ENCODE peak calls at places on chromosomes 12 and 14, in nine cellular contexts. M is uterus, Q is ovary, E is thoracic aorta, Y is Panc1, F is esophagus squamous epithelium, T is SK-N-SH, N is left lung, D is testis. I is an unnamed sample.

GRCh38 chr14:78982551-78982950 is 812.4 kb downstream of the NRXN3 start:
- DNase-seq in M (no peak), Y (no peak), F (no peak), T (no peak), N (no peak), D (no peak), E (no peak), Q (no peak), I (no peak)

GRCh38 chr12:123062682-123063426 is 82.4 kb downstream of the ARL6IP4 start:
- DNase-seq in F (no peak), D (peak; percentile 72), Y (no peak), N (no peak), M (no peak), Q (peak; percentile 67), E (peak; percentile 42), T (no peak), I (peak; percentile 56)

GRCh38 chr12:127926004-127926403 is 341.0 kb upstream of the TMEM132C start:
- DNase-seq in Y (no peak), F (no peak), E (no peak), Q (peak; percentile 33), T (peak; percentile 31), M (no peak), N (no peak), D (peak; percentile 66), I (no peak)

GRCh38 chr12:68175566-68176033 is 16.1 kb upstream of the IFNG start:
- DNase-seq in Y (no peak), T (no peak), Q (no peak), M (no peak), E (no peak), D (no peak), F (no peak), N (no peak), I (no peak)

GRCh38 chr14:62117718-62118164 is 355.5 kb downstream of the SNAPC1 start:
- DNase-seq in E (no peak), M (no peak), Y (no peak), N (no peak), D (no peak), Q (no peak), T (no peak), F (no peak), I (no peak)

GRCh38 chr14:104075530-104076151 is 9.9 kb upstream of the ASPG start:
- DNase-seq in E (no peak), Y (no peak), F (no peak), Q (no peak), D (no peak), M (no peak), N (no peak), T (peak; percentile 32), I (no peak)

GRCh38 chr12:55736780-55737580 is 5.9 kb upstream of the GDF11 start:
- DNase-seq in N (peak; percentile 86), T (peak; percentile 65), M (no peak), E (no peak), F (no peak), Q (peak; percentile 66), D (peak; percentile 82), Y (peak; percentile 59), I (peak; percentile 72)

GRCh38 chr14:98173291-98173690 is 1098.7 kb downstream of the BCL11B start:
- DNase-seq in N (no peak), D (no peak), M (no peak), Y (no peak), T (no peak), E (no peak), Q (no peak), F (no peak), I (no peak)

GRCh38 chr12:107864235-107864634 is 89.7 kb downstream of the ASCL4 start:
- DNase-seq in F (no peak), T (peak; percentile 68), N (peak; percentile 73), M (no peak), D (no peak), E (no peak), Q (no peak), Y (no peak), I (no peak)

GRCh38 chr12:69401940-69402339 is 42.4 kb downstream of the YEATS4 start:
- DNase-seq in T (no peak), D (no peak), F (no peak), N (no peak), Q (no peak), Y (no peak), M (no peak), E (no peak), I (peak; percentile 25)

GRCh38 chr14:104731249-104731924 is 7.4 kb downstream of the ADSS1 start:
- DNase-seq in F (no peak), E (no peak), Y (no peak), Q (no peak), T (peak; percentile 75), N (no peak), D (no peak), M (no peak), I (peak; percentile 9)

GRCh38 chr12:123363385-123363742 is 1.3 kb downstream of the SBNO1 start:
- DNase-seq in M (no peak), F (no peak), D (no peak), Y (no peak), T (peak; percentile 31), N (no peak), E (no peak), Q (no peak), I (no peak)

DNA sequence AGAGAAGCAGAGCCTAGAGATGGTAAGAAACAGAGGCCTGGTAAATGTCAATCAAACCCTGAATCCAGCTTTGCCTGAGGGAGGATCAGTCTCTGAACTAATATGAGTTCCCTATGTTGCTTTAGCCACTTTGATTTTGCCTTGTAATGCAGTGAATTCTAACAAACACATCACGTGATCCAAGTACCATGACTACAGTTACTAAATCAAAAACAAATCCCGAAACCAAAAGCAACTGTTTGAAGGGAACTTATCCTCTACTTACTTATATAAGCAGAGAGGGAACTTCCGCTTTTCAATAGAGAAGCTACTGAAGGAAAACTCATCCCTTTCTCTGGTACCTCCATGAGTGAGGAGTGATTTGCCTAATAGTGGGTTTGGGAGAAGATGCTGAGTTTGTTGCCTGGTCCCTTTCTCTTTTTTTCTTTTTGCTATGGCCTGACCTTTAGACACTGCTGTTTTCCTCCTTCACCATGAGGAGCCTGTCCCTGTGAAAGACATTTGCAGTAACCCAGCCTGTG is 7.7 kb upstream of the PPTC7 start:
- DNase-seq in N (no peak), D (no peak), F (no peak), Q (no peak), T (no peak), Y (no peak), E (no peak), M (no peak), I (no peak)
- H3K27ac ChIP-seq in N (peak overlapping the region; percentile 91), D (no peak overlapping the region), F (peak overlapping the region; percentile 68), Q (peak overlapping the region; percentile 37), T (no peak overlapping the region), Y (no peak overlapping the region), E (no peak overlapping the region), M (peak overlapping the region; percentile 66), I (peak overlapping the region; percentile 68)

GRCh38 chr12:112239020-112239419 is 113.7 kb downstream of the TRAFD1 start:
- DNase-seq in D (no peak), Q (no peak), F (no peak), E (no peak), N (no peak), M (no peak), Y (no peak), T (no peak), I (no peak)

GRCh38 chr12:112236386-112236785 is 111.0 kb downstream of the TRAFD1 start:
- DNase-seq in Y (no peak), D (no peak), M (no peak), E (no peak), Q (no peak), T (no peak), N (no peak), F (no peak), I (no peak)

GRCh38 chr12:112234303-112234702 is 108.9 kb downstream of the TRAFD1 start:
- DNase-seq in M (no peak), F (no peak), N (no peak), E (no peak), D (no peak), Y (no peak), Q (no peak), T (no peak), I (no peak)

GRCh38 chr12:112239881-112240280 is 114.5 kb downstream of the TRAFD1 start:
- DNase-seq in T (no peak), F (no peak), M (no peak), D (no peak), Q (no peak), N (no peak), Y (no peak), E (no peak), I (no peak)

DNA sequence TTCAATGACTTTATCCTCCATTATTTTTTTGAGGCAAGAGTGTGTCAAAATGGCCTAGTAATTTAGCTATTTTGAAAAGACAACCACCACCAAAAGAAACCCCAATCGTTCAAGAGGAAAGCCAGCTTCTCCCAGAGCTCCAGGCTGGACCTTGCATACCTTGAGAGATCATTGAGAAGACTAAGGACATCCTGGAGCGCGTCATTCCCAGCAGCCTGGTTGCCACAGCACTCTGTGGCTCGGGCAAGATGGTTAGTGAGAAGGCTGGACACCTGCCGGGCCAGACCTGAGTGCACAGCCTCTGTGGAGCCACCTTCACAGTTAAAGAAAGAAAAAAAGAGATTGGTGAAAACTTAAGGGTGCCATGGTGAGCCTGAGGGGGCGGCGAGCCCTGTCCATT is 111.4 kb downstream of the TRAFD1 start:
- DNase-seq in Y (no peak), N (no peak), F (no peak), E (no peak), T (no peak), Q (no peak), D (no peak), M (no peak), I (no peak)
- H3K36me3 ChIP-seq in Y (peaks cover 19% of the 10 kb centered on the region), N (peaks cover 5% of the 10 kb centered on the region), F (peaks cover 97% of the 10 kb centered on the region), E (peaks cover 49% of the 10 kb centered on the region), T (peaks cover 65% of the 10 kb centered on the region), Q (peaks cover 2% of the 10 kb centered on the region), D (no peaks in the 10 kb centered on the region), M (no peaks in the 10 kb centered on the region), I (no peaks in the 10 kb centered on the region)

GRCh38 chr12:132754555-132754954 is 7.1 kb downstream of the ANKLE2 start:
- DNase-seq in M (no peak), N (peak; percentile 10), E (no peak), T (no peak), D (no peak), Y (no peak), F (no peak), Q (no peak), I (peak; percentile 1)
- H3K27ac ChIP-seq in M (no peak overlapping the region), N (no peak overlapping the region), E (no peak overlapping the region), T (no peak overlapping the region), D (no peak overlapping the region), Y (no peak overlapping the region), F (no peak overlapping the region), Q (no peak overlapping the region), I (no peak overlapping the region)

GRCh38 chr12:120093592-120094355 is 22.8 kb downstream of the RAB35 start:
- DNase-seq in N (peak; percentile 71), Q (no peak), Y (no peak), F (no peak), T (peak; percentile 97), D (no peak), E (no peak), M (no peak), I (no peak)

GRCh38 chr12:120095356-120096135 is 21.0 kb downstream of the RAB35 start:
- DNase-seq in T (no peak), F (no peak), N (peak; percentile 73), M (no peak), Y (no peak), E (no peak), Q (no peak), D (no peak), I (no peak)

GRCh38 chr12:120093336-120093591 is 23.3 kb downstream of the RAB35 start:
- DNase-seq in D (no peak), M (no peak), Y (no peak), Q (no peak), E (no peak), T (peak; percentile 45), F (no peak), N (no peak), I (no peak)

GRCh38 chr12:120092531-120093335 is 23.8 kb downstream of the RAB35 start:
- DNase-seq in E (no peak), D (no peak), F (no peak), N (peak; percentile 63), Q (no peak), Y (no peak), M (no peak), T (no peak), I (no peak)

GRCh38 chr12:120094485-120094884 is 22.1 kb downstream of the RAB35 start:
- DNase-seq in E (no peak), Y (no peak), N (peak; percentile 55), Q (no peak), T (peak; percentile 47), F (no peak), M (no peak), D (no peak), I (no peak)
- H3K36me3 ChIP-seq in E (peaks cover 46% of the 10 kb centered on the region), Y (no peaks in the 10 kb centered on the region), N (no peaks in the 10 kb centered on the region), Q (no peaks in the 10 kb centered on the region), T (peaks cover 42% of the 10 kb centered on the region), F (peaks cover 100% of the 10 kb centered on the region), M (no peaks in the 10 kb centered on the region), D (no peaks in the 10 kb centered on the region), I (peaks cover 85% of the 10 kb centered on the region)